ENCODE peak calls at places on chromosomes 1 and 21, in eight cellular contexts. H is esophagus muscularis mucosa, M is K562, S is stomach, C is A549, Q is sigmoid colon, W is SK-N-SH, R is suprapubic skin. T is an unnamed sample. For H3K4me1, the result is how much of the 10 kb centered on the place peaks cover.

GRCh38 chr1:62325696-62326095 is 6.5 kb upstream of the KANK4 start:
- DNase-seq in M (no peak), C (no peak), S (no peak), R (no peak), H (no peak), Q (no peak), W (no peak), T (no peak)

GRCh38 chr1:8941906-8942305 is 3.8 kb upstream of the CA6 start:
- DNase-seq in Q (no peak), S (no peak), H (no peak), C (peak), W (no peak), R (no peak), M (no peak), T (no peak)

GRCh38 chr21:39046236-39046911 is 136.9 kb downstream of the PSMG1 start:
- DNase-seq in M (no peak), R (no peak), C (no peak), S (no peak), Q (peak), H (no peak), W (no peak), T (no peak)

GRCh38 chr21:45200596-45201296 is 86.9 kb downstream of the POFUT2 start:
- DNase-seq in M (no peak), Q (no peak), C (no peak), S (no peak), R (no peak), W (no peak), H (no peak), T (no peak)

GRCh38 chr21:16196521-16197208 is 466.9 kb downstream of the USP25 start:
- DNase-seq in Q (no peak), M (no peak), S (no peak), C (no peak), H (no peak), W (no peak), R (no peak), T (no peak)

GRCh38 chr1:63101336-63101735 is 221.0 kb upstream of the FOXD3 start:
- DNase-seq in H (no peak), C (no peak), M (no peak), W (no peak), R (no peak), S (no peak), Q (no peak), T (no peak)

GRCh38 chr1:158176399-158176798 is 4.3 kb upstream of the CD1D start:
- DNase-seq in Q (no peak), R (no peak), S (no peak), C (no peak), W (no peak), M (no peak), H (no peak), T (no peak)

GRCh38 chr1:206560021-206560716 is 52.1 kb downstream of the EIF2D start:
- DNase-seq in S (peak), W (no peak), Q (no peak), R (no peak), H (no peak), M (no peak), C (no peak), T (no peak)

GRCh38 chr1:40132383-40133121 is 28.6 kb upstream of the RLF start:
- DNase-seq in M (no peak), C (no peak), H (no peak), W (peak), S (no peak), Q (no peak), R (no peak), T (no peak)

GRCh38 chr1:5596651-5597050 is 395.6 kb downstream of the NPHP4 start:
- DNase-seq in W (no peak), S (peak), M (no peak), C (no peak), R (peak), H (peak), Q (no peak), T (no peak)

GRCh38 chr1:9267827-9268581 is 24.7 kb upstream of the SPSB1 start:
- DNase-seq in H (no peak), Q (no peak), S (no peak), W (no peak), R (no peak), C (no peak), M (no peak), T (no peak)

GRCh38 chr1:27400963-27401341 is 8.5 kb downstream of the GPR3 start:
- DNase-seq in H (no peak), R (no peak), M (no peak), W (no peak), Q (no peak), C (no peak), S (no peak), T (no peak)

GRCh38 chr1:55127827-55128343 is 87.3 kb downstream of the USP24 start:
- DNase-seq in C (peak), H (no peak), W (no peak), R (no peak), Q (no peak), M (no peak), S (no peak), T (no peak)

GRCh38 chr1:3315991-3316943 is 138.2 kb upstream of the ARHGEF16 start:
- DNase-seq in S (no peak), M (no peak), C (no peak), Q (no peak), W (no peak), H (no peak), R (no peak), T (no peak)

GRCh38 chr1:31064115-31064514 is 1.4 kb downstream of the PUM1 start:
- DNase-seq in R (no peak), W (no peak), C (no peak), H (no peak), S (no peak), M (no peak), Q (no peak), T (no peak)

GRCh38 chr1:75937034-75937433 is 4.8 kb upstream of the ASB17 start:
- DNase-seq in C (no peak), R (no peak), S (no peak), W (no peak), Q (no peak), H (no peak), M (no peak), T (no peak)

GRCh38 chr1:45340816-45341215 is 576 bp upstream of the MUTYH start:
- DNase-seq in M (peak), C (peak), S (no peak), R (no peak), H (no peak), W (peak), Q (no peak), T (no peak)

GRCh38 chr21:42199488-42200463 is 19.2 kb upstream of the ABCG1 start:
- DNase-seq in Q (no peak), C (peak), H (no peak), M (no peak), S (no peak), R (no peak), W (no peak), T (peak)

GRCh38 chr21:37193006-37193405 is 74.1 kb downstream of the VPS26C start:
- DNase-seq in W (no peak), Q (no peak), C (no peak), S (no peak), H (no peak), R (no peak), M (no peak), T (no peak)

GRCh38 chr1:112532074-112532473 is 23.3 kb downstream of the WNT2B start:
- DNase-seq in Q (no peak), R (no peak), H (no peak), C (no peak), M (no peak), S (no peak), W (no peak), T (no peak)

GRCh38 chr1:109477821-109478220 is 5.9 kb upstream of the ATXN7L2 start:
- DNase-seq in S (no peak), Q (no peak), R (no peak), W (no peak), M (peak), C (no peak), H (no peak), T (no peak)

GRCh38 chr1:19640363-19641316 is 3.5 kb upstream of the NBL1 start:
- DNase-seq in R (no peak), M (no peak), C (peak), S (peak), W (peak), Q (peak), H (no peak), T (peak)

GRCh38 chr1:52348704-52349301 is 17.2 kb downstream of the CC2D1B start:
- DNase-seq in M (no peak), W (peak), C (peak), S (no peak), Q (no peak), H (no peak), R (no peak), T (no peak)

GRCh38 chr1:61389926-61390845 is 307.8 kb downstream of the NFIA start:
- DNase-seq in M (no peak), S (no peak), Q (no peak), W (no peak), R (no peak), H (no peak), C (no peak), T (no peak)

GRCh38 chr1:30420519-30421050 is 302.8 kb downstream of the MATN1 start:
- DNase-seq in W (no peak), R (peak), Q (peak), M (no peak), H (peak), C (no peak), S (no peak), T (no peak)

GRCh38 chr1:151827853-151828252 is 3.7 kb downstream of the RORC start:
- DNase-seq in M (no peak), W (no peak), Q (no peak), R (no peak), C (no peak), S (no peak), H (no peak), T (no peak)
- H3K4me1 ChIP-seq in M (under half), W (under half), Q (under half), R (half or more), C (under half), S (under half), H (under half), T (under half)

GRCh38 chr1:33390550-33390949 is 40.3 kb downstream of the PHC2 start:
- DNase-seq in R (no peak), Q (no peak), C (no peak), S (no peak), W (no peak), H (peak), M (no peak), T (no peak)
- TF ChIP-seq EP300 in R (no peak), Q (no peak), C (no peak), S (no peak), W (no peak), H (no peak), M (no peak), T (no peak)

GRCh38 chr1:59294423-59294822 is 2.5 kb upstream of the FGGY start:
- DNase-seq in Q (no peak), C (no peak), R (no peak), H (no peak), W (no peak), S (no peak), M (no peak), T (no peak)

GRCh38 chr1:59292557-59292956 is 4.3 kb upstream of the FGGY start:
- DNase-seq in S (peak), M (no peak), H (no peak), C (peak), W (no peak), Q (peak), R (no peak), T (peak)

GRCh38 chr1:59291566-59291965 is 5.3 kb upstream of the FGGY start:
- DNase-seq in H (no peak), C (no peak), S (no peak), Q (no peak), M (no peak), W (no peak), R (no peak), T (no peak)

GRCh38 chr1:59295603-59296002 is 1.3 kb upstream of the FGGY start:
- DNase-seq in Q (no peak), R (no peak), H (no peak), M (no peak), C (no peak), W (no peak), S (no peak), T (no peak)

DNA sequence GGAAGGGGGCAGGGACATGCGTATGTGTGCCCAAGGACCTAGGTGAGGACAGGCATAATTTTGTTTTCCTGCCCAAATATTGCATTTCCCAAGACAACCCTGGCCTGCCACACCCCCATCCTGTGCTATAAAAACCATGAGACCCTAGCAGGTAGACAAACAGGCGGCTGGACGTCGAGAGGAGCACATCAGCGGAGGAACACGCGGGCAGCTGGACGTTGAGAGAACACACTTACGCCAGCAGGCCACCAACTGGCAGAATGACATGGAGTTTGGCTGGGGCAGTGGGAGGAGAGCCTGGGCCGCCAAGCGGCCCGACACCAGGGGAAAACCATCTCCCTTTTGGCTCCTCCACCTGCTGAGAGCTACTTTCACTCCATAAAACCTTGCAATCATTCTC is 3.0 kb upstream of the FGGY start:
- DNase-seq in W (no peak), S (no peak), H (no peak), R (no peak), M (no peak), C (no peak), Q (no peak), T (no peak)
- H3K4me1 ChIP-seq in W (under half), S (under half), H (under half), R (under half), M (under half), C (under half), Q (under half), T (under half)

GRCh38 chr21:43726686-43727570 is 8.0 kb downstream of the PDXK start:
- DNase-seq in M (no peak), S (no peak), C (peak), W (no peak), R (no peak), Q (no peak), H (no peak), T (no peak)

GRCh38 chr21:43731476-43731875 is 12.5 kb downstream of the PDXK start:
- DNase-seq in C (no peak), S (peak), H (no peak), W (no peak), M (no peak), R (no peak), Q (no peak), T (no peak)

GRCh38 chr21:43728467-43729390 is 9.8 kb downstream of the PDXK start:
- DNase-seq in R (peak), H (peak), C (peak), S (peak), M (peak), Q (peak), W (peak), T (peak)

GRCh38 chr21:43723648-43724047 is 4.7 kb downstream of the PDXK start:
- DNase-seq in M (no peak), Q (no peak), S (no peak), W (no peak), H (no peak), R (no peak), C (no peak), T (no peak)

GRCh38 chr21:43727571-43728466 is 8.9 kb downstream of the PDXK start:
- DNase-seq in C (peak), R (no peak), W (no peak), M (no peak), S (peak), H (no peak), Q (no peak), T (no peak)
- TF ChIP-seq EP300 in C (no peak), R (no peak), W (no peak), M (no peak), S (no peak), H (no peak), Q (no peak), T (no peak)

GRCh38 chr1:201515062-201515750 is 8.3 kb upstream of the CSRP1 start:
- DNase-seq in R (no peak), Q (peak), M (no peak), H (no peak), W (no peak), C (no peak), S (no peak), T (no peak)
- H3K4me1 ChIP-seq in R (under half), Q (under half), M (under half), H (under half), W (under half), C (under half), S (under half), T (under half)

GRCh38 chr1:161738627-161739287 is 10.8 kb upstream of the DUSP12 start:
- DNase-seq in C (peak), W (peak), M (peak), H (no peak), R (no peak), Q (peak), S (peak), T (peak)

GRCh38 chr1:161733526-161733925 is 12.2 kb downstream of the FCRLB start:
- DNase-seq in H (no peak), Q (no peak), M (no peak), W (no peak), S (no peak), R (no peak), C (peak), T (no peak)

GRCh38 chr1:161735837-161736236 is 13.7 kb upstream of the DUSP12 start:
- DNase-seq in H (no peak), W (no peak), C (no peak), M (no peak), S (no peak), R (no peak), Q (no peak), T (no peak)

GRCh38 chr1:161737625-161738024 is 12.0 kb upstream of the DUSP12 start:
- DNase-seq in Q (no peak), C (no peak), M (no peak), H (no peak), S (no peak), R (no peak), W (no peak), T (no peak)

DNA sequence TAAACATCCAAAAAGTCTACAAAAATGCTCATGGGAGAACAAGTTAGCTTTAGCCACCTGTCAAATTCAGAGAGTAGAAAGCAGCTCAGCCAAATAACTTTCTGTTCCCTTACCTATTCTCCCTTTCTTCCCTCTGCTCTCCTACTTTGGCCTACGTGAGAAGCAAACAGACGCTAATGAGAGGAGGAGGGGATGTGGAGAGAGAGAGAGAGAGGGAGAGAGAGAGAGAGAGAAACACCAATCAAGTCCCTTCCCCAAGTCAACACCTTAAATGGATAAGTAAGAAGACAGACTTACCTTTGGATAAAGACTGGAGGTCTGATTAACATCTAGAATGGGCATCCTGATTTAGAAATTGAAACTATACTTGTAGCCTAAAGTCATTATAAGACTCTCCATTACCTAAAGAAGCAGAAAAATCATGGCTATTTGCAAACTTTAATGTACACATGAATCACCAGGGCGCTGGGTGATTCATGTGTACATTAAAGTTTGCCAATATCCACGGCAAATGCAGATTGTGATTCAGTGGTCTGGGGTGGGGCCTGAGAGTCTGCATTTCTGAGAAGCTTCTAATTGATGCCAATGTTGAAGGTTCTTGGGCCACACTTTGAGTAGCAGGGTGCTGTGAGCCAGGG is 13.1 kb upstream of the DUSP12 start:
- DNase-seq in H (no peak), S (no peak), W (no peak), M (no peak), C (peak), Q (no peak), R (no peak), T (no peak)
- TF ChIP-seq EP300 in H (no peak), S (no peak), W (no peak), M (no peak), C (no peak), Q (no peak), R (no peak), T (no peak)

GRCh38 chr21:27388835-27389234 is 421.9 kb upstream of the ADAMTS5 start:
- DNase-seq in W (no peak), S (no peak), H (no peak), C (no peak), Q (no peak), M (no peak), R (no peak), T (no peak)
- H3K4me1 ChIP-seq in W (under half), S (under half), H (under half), C (under half), Q (under half), M (under half), R (under half), T (under half)

DNA sequence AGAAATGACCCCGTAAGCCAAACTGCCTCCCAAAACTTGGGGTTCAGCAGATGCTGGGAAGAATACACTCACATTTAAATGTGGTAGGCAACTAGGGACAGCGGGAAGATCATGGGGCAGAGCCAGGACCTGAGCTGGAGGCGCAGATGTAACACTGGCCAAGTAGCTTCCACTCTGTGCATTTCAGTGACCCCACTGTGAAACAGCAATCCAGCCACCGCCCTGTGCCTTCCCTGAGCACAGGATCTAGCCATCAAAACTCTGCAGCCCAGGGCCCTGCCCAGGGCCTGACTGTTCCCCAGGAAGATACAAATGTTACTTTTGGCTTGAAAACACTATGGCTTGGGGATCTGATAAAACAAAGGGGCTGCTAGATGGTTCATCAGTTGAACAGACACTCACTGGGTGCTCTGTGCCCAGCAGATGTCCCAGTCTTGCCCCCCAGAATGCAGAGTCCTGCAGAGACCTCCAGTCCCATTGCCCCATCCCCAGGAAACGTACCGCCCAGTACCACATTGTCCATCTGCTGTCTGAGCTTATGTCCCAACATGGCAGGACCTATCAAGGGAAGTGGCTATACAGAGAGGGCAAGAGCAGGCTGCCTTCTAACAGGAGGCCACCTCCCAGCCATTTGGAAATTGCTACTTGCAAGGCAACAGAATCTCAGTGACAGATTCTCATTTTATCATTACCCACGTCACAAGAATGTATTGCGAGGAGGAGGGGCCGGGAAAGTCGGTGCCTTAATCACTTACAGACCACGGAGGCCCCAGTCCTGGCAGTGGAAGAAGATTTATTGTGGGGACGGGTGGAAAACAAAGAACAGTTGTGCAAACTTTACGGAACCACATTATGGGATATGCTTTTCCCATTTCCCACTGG is 124.1 kb downstream of the DMRTB1 start:
- DNase-seq in C (no peak), S (no peak), R (peak), W (no peak), Q (peak), H (no peak), M (no peak), T (no peak)
- TF ChIP-seq EP300 in C (no peak), S (no peak), R (no peak), W (no peak), Q (no peak), H (no peak), M (no peak), T (no peak)

T was measured in transverse colon.